ENCODE peak calls at places on chromosomes 3 and 15, in four cellular contexts. J is substantia nigra, I is HFF-Myc, L is A172. X is an unnamed sample.

GRCh38 chr3:183254816-183255730 is 2.0 kb downstream of the B3GNT5 start:
- DNase-seq in I (no peak), L (no peak), J (no peak), X (peak; percentile 18)

GRCh38 chr3:57078366-57079220 is 18.1 kb downstream of the SPATA12 start:
- DNase-seq in L (peak; percentile 46), J (peak; percentile 20), I (no peak), X (peak; percentile 16)

GRCh38 chr15:29665441-29665985 is 156.8 kb downstream of the TJP1 start:
- DNase-seq in L (no peak), I (no peak), J (no peak), X (no peak)

GRCh38 chr3:128226186-128226725 is 73.0 kb downstream of the EEFSEC start:
- DNase-seq in I (no peak), L (no peak), J (no peak), X (no peak)

GRCh38 chr3:63092545-63092944 is 185.6 kb upstream of the SYNPR start:
- DNase-seq in J (no peak), L (no peak), I (no peak), X (no peak)

GRCh38 chr3:194091141-194091540 is 44.8 kb upstream of the HES1 start:
- DNase-seq in J (no peak), I (peak; percentile 47), L (peak; percentile 83), X (peak; percentile 72)

GRCh38 chr15:74406992-74407705 is 26.6 kb downstream of the SEMA7A start:
- DNase-seq in J (peak; percentile 22), I (no peak), L (peak; percentile 81), X (peak; percentile 93)

GRCh38 chr3:141311496-141312358 is 56.6 kb upstream of the ZBTB38 start:
- DNase-seq in J (peak; percentile 94), L (peak; percentile 98), I (peak; percentile 95), X (peak; percentile 98)

GRCh38 chr3:144187531-144188230 is 216.1 kb downstream of the DIPK2A start:
- DNase-seq in J (no peak), L (peak; percentile 43), I (peak; percentile 32), X (peak; percentile 21)

GRCh38 chr15:98442379-98442833 is 205.9 kb upstream of the IGF1R start:
- DNase-seq in I (peak; percentile 63), L (peak; percentile 85), J (peak; percentile 12), X (peak; percentile 82)

GRCh38 chr3:88180398-88180999 is 30.7 kb downstream of the C3orf38 start:
- DNase-seq in L (peak; percentile 63), J (no peak), I (peak; percentile 33), X (peak; percentile 58)

GRCh38 chr3:60246361-60246760 is 1004.9 kb downstream of the FHIT start:
- DNase-seq in J (no peak), I (no peak), L (no peak), X (no peak)

GRCh38 chr15:93035953-93036810 is 52.8 kb downstream of the RGMA start:
- DNase-seq in L (no peak), I (no peak), J (no peak), X (peak; percentile 30)

GRCh38 chr15:55224892-55225291 is 28.2 kb upstream of the RSL24D1 start:
- DNase-seq in I (no peak), J (no peak), L (no peak), X (no peak)

GRCh38 chr3:131912255-131912654 is 122.6 kb downstream of the CPNE4 start:
- DNase-seq in L (no peak), J (no peak), I (no peak), X (no peak)